ENCODE peak calls at places on chromosomes 5 and 9, in four cellular contexts. J, X, Z and Y are unnamed samples. For H3K4me1, the result is how much of the 10 kb centered on the place peaks cover.

GRCh38 chr9:137621131-137621757 is 2.4 kb downstream of the EHMT1 start:
- DNase-seq in X (no peak), J (no peak), Z (peak), Y (no peak)

GRCh38 chr9:19409406-19410194 is 791 bp downstream of the ACER2 start:
- DNase-seq in X (peak), Z (peak), J (peak), Y (peak)

GRCh38 chr9:99411068-99411467 is 189.0 kb downstream of the SEC61B start:
- DNase-seq in Z (no peak), J (no peak), X (no peak), Y (no peak)

GRCh38 chr5:132411382-132411925 is 41.9 kb downstream of the SLC22A5 start:
- DNase-seq in Z (no peak), X (peak), J (no peak), Y (no peak)

GRCh38 chr5:146647656-146648199 is 131.7 kb upstream of the GPR151 start:
- DNase-seq in Z (no peak), X (no peak), J (no peak), Y (no peak)

GRCh38 chr9:93096131-93096802 is at the start of gene CARD19:
- DNase-seq in Z (peak), J (peak), X (peak), Y (no peak)

GRCh38 chr5:150263801-150264621 is 25.6 kb downstream of the CAMK2A start:
- DNase-seq in J (no peak), Z (peak), X (no peak), Y (peak)

GRCh38 chr5:159763564-159763963 is 152.7 kb upstream of the ADRA1B start:
- DNase-seq in Z (peak), X (no peak), J (no peak), Y (no peak)

GRCh38 chr5:38726279-38726678 is 119.5 kb upstream of the OSMR start:
- DNase-seq in X (no peak), Z (no peak), J (no peak), Y (no peak)

GRCh38 chr5:1659100-1660036 is 135.6 kb upstream of the LPCAT1 start:
- DNase-seq in Z (no peak), J (no peak), X (no peak), Y (no peak)

GRCh38 chr5:93603711-93604118 is 20.7 kb downstream of the NR2F1 start:
- DNase-seq in X (no peak), J (no peak), Z (no peak), Y (peak)

GRCh38 chr5:93603191-93603590 is 20.2 kb downstream of the NR2F1 start:
- DNase-seq in Z (no peak), J (no peak), X (no peak), Y (no peak)

GRCh38 chr5:93601053-93601429 is 18.0 kb downstream of the NR2F1 start:
- DNase-seq in Z (no peak), X (no peak), J (no peak), Y (no peak)

GRCh38 chr5:93601433-93602175 is 18.6 kb downstream of the NR2F1 start:
- DNase-seq in X (no peak), Z (no peak), J (no peak), Y (no peak)

DNA sequence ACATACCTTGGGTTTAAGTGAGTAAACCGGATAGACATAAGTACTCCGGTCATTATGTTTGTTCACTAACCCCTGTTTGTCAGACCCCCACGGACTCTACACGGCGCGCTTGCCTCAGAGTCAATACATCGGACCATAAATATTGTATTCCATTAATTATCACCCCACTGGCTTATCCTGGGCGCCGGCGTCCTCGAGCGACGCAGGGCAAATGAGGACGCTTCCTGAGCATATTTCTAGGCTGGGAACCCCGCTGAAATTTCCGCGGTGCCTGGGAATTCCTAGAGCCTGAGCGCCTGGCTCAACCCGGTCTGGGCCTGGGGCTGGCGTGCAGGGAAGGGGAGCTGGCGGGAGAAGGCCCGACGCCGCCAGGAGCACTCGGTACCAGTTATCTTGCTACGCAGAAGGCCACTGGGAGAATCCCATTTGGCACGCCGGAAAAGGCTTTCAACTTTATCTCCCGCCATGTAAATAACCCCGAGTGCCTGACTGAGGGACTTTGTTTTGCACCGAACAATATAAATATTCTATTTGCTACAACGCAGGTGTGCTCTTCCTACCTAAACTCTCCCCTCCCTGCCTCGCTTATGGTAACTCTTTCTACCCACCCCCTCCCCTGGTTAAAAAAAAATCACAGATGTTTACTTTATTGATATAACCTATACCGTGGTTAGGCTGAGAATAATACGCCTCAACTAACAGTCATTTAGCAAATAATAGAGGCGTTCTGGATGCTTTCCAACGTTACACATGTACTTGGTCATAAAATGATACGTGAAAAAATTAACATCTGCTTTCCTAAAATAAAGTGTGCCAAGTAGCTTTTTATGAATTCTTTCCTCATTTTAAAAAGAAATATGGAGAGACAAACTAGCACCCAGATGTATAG is 19.5 kb downstream of the NR2F1 start:
- DNase-seq in J (no peak), Z (no peak), X (no peak), Y (no peak)
- H3K27ac ChIP-seq in J (no peak), Z (no peak), X (no peak), Y (peak)

GRCh38 chr9:121369595-121370265 is at the start of gene STOM:
- DNase-seq in J (peak), Z (peak), X (no peak), Y (peak)
- H3K4me1 ChIP-seq in J (half or more), Z (under half), X (under half), Y (under half)

GRCh38 chr5:40914835-40915234 is 5.5 kb downstream of the C7 start:
- DNase-seq in X (no peak), Z (peak), J (no peak), Y (no peak)
- H3K4me3 ChIP-seq in X (no peak), Z (no peak), J (peak), Y (peak)

GRCh38 chr9:652896-653295 is 188.6 kb upstream of the DMRT1 start:
- DNase-seq in J (peak), X (no peak), Z (peak), Y (peak)

GRCh38 chr9:647522-647921 is 194.0 kb upstream of the DMRT1 start:
- DNase-seq in J (no peak), Z (no peak), X (no peak), Y (no peak)

GRCh38 chr9:649128-650074 is 192.1 kb upstream of the DMRT1 start:
- DNase-seq in J (no peak), Z (peak), X (no peak), Y (no peak)

GRCh38 chr9:651372-651771 is 190.1 kb upstream of the DMRT1 start:
- DNase-seq in X (no peak), J (no peak), Z (no peak), Y (no peak)

DNA sequence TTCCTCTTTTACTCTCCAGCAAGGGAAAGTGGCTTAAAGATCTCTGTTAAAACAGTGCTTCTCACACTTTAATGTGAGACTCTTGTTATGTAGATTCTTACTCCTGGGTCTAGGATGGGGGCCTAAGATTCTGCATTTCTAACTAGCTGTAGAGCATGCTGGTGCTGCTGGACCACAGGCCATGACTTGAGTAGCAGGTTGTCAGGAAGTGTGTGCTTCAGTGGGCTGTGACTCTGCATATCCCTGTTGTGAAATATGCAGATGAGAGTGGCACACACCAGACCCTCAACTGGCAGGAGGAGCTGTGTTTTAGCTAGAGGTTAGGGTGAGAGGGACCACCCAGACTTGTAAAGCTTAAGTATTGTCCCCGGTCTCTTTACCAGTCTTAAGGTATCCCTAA is 191.1 kb upstream of the DMRT1 start:
- DNase-seq in Z (no peak), X (peak), J (no peak), Y (no peak)
- H3K27ac ChIP-seq in Z (no peak), X (peak), J (peak), Y (peak)

DNA sequence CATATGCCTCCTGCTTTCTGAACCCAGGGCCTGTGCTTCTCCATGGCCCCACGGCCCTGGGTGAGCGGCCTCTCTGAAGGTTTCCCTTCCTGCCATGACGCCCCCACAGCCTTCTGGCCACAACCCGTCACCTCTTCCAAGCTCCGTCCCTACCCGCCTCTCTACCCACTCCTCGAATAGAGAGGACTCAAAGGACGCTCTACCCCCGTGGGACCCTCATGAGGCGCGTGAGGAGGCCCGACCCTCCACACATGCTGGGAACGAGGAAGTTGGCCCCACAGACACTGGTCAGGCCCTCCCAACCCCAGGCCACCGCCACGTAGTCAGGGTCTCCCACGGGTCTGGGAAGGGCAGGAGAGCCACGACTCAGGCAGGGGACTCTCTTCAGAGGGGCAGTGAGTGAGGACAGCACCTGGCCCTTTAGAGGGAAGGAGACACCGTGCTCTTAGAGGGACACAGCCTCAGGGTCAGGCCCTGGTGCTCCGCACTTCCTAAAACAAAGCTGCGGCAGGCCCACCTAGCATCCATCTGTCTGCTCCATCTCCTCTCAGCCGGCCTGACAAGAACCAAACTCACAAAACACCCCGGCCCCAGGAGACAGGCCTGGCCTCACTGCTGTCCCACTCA is 5.3 kb downstream of the BRD3 start:
- DNase-seq in X (no peak), J (peak), Z (no peak), Y (no peak)
- H3K4me1 ChIP-seq in X (under half), J (half or more), Z (under half), Y (under half)

DNA sequence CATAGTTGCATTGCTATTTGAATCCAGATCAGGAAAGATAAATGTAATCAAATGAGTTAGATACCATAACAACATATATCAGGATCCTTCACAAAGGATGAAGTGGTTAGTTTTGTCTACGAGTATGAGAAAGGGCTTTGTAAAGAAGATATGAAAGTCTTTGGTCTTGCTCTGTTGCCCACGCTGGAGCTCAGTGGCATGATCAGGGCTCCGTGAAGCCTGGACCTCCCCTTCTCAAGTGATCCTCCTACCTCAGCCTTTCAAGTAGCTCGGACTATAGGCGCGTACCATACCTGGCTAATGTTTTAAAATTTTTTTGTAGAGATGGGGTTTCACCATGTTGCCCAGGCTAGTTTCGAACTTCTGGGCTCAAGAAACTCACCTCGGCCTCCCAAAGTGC is 1.8 kb downstream of the SMC5 start:
- DNase-seq in Z (no peak), J (no peak), X (no peak), Y (no peak)
- H3K4me3 ChIP-seq in Z (no peak), J (peak), X (no peak), Y (no peak)

DNA sequence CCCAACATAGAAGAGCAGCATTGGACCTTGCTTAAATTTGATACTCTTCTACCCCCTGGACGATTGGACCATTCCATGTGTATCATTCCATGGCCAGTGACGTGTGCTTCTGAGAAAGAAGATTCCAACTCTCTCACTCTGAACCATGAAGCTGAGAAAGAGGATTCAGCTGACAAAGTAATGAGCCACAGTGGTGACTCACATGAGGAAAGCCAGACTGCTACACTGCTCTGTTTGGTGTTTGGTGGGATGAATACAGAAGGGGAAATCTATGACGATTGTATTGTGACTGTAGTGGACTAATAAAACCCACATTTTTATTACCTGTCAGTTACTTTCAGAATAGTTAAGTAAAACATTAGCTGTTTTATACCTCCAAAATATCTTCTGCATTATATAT is 7.5 kb downstream of the HSPA5 start:
- DNase-seq in J (no peak), X (no peak), Z (peak), Y (no peak)
- H3K27ac ChIP-seq in J (no peak), X (no peak), Z (peak), Y (no peak)